ENCODE peak calls at places on chromosomes 13 and 19, in seven cellular contexts. One of them, this sample, is unnamed.

GRCh38 chr19:45994456-45994988 is 745 bp upstream of the CCDC61 start:
- DNase-seq in stimulated activated CD4-positive, alpha-beta T cell treated with anti-CD3 and anti-CD28 coated beads, TNF-alpha, amount 100 ng/mL, for 48 hours: no peak
- DNase-seq in uterus: no peak
- DNase-seq in cardiac fibroblast: no peak
- DNase-seq in stromal cell of bone marrow: no peak
- DNase-seq in T-helper 9 cell: no peak
- DNase-seq in activated naive CD8-positive, alpha-beta T cell treated with anti-CD3 and anti-CD28 coated beads, Interleukin-2, amount 50 U/mL, for 24 hours: no peak
- DNase-seq in this sample: no peak

GRCh38 chr13:97976551-97977375 is 23.3 kb downstream of the IPO5 start:
- DNase-seq in stimulated activated CD4-positive, alpha-beta T cell treated with anti-CD3 and anti-CD28 coated beads, TNF-alpha, amount 100 ng/mL, for 48 hours: no peak
- DNase-seq in uterus: no peak
- DNase-seq in cardiac fibroblast: no peak
- DNase-seq in stromal cell of bone marrow: no peak
- DNase-seq in T-helper 9 cell: peak; percentile 86
- DNase-seq in activated naive CD8-positive, alpha-beta T cell treated with anti-CD3 and anti-CD28 coated beads, Interleukin-2, amount 50 U/mL, for 24 hours: peak; percentile 26
- DNase-seq in this sample: no peak

GRCh38 chr13:75153834-75154233 is 328.1 kb downstream of the TBC1D4 start:
- DNase-seq in stimulated activated CD4-positive, alpha-beta T cell treated with anti-CD3 and anti-CD28 coated beads, TNF-alpha, amount 100 ng/mL, for 48 hours: no peak
- DNase-seq in uterus: no peak
- DNase-seq in cardiac fibroblast: peak; percentile 70
- DNase-seq in stromal cell of bone marrow: peak; percentile 71
- DNase-seq in T-helper 9 cell: no peak
- DNase-seq in activated naive CD8-positive, alpha-beta T cell treated with anti-CD3 and anti-CD28 coated beads, Interleukin-2, amount 50 U/mL, for 24 hours: no peak
- DNase-seq in this sample: no peak

GRCh38 chr19:32168111-32168510 is 177.3 kb upstream of the ZNF507 start:
- DNase-seq in stimulated activated CD4-positive, alpha-beta T cell treated with anti-CD3 and anti-CD28 coated beads, TNF-alpha, amount 100 ng/mL, for 48 hours: no peak
- DNase-seq in uterus: no peak
- DNase-seq in cardiac fibroblast: no peak
- DNase-seq in stromal cell of bone marrow: no peak
- DNase-seq in T-helper 9 cell: no peak
- DNase-seq in activated naive CD8-positive, alpha-beta T cell treated with anti-CD3 and anti-CD28 coated beads, Interleukin-2, amount 50 U/mL, for 24 hours: no peak
- DNase-seq in this sample: no peak

GRCh38 chr19:46753420-46754155 is 7.3 kb upstream of the STRN4 start:
- DNase-seq in stimulated activated CD4-positive, alpha-beta T cell treated with anti-CD3 and anti-CD28 coated beads, TNF-alpha, amount 100 ng/mL, for 48 hours: peak; percentile 60
- DNase-seq in uterus: peak; percentile 67
- DNase-seq in cardiac fibroblast: no peak
- DNase-seq in stromal cell of bone marrow: no peak
- DNase-seq in T-helper 9 cell: peak; percentile 59
- DNase-seq in activated naive CD8-positive, alpha-beta T cell treated with anti-CD3 and anti-CD28 coated beads, Interleukin-2, amount 50 U/mL, for 24 hours: peak; percentile 69
- DNase-seq in this sample: peak; percentile 62

GRCh38 chr19:46840157-46840942 is 10.3 kb downstream of the AP2S1 start:
- DNase-seq in stimulated activated CD4-positive, alpha-beta T cell treated with anti-CD3 and anti-CD28 coated beads, TNF-alpha, amount 100 ng/mL, for 48 hours: no peak
- DNase-seq in uterus: peak; percentile 59
- DNase-seq in cardiac fibroblast: peak; percentile 77
- DNase-seq in stromal cell of bone marrow: no peak
- DNase-seq in T-helper 9 cell: peak; percentile 44
- DNase-seq in activated naive CD8-positive, alpha-beta T cell treated with anti-CD3 and anti-CD28 coated beads, Interleukin-2, amount 50 U/mL, for 24 hours: peak; percentile 50
- DNase-seq in this sample: peak; percentile 67

GRCh38 chr19:1379961-1380489 is 3.7 kb upstream of the NDUFS7 start:
- DNase-seq in stimulated activated CD4-positive, alpha-beta T cell treated with anti-CD3 and anti-CD28 coated beads, TNF-alpha, amount 100 ng/mL, for 48 hours: no peak
- DNase-seq in uterus: no peak
- DNase-seq in cardiac fibroblast: no peak
- DNase-seq in stromal cell of bone marrow: no peak
- DNase-seq in T-helper 9 cell: no peak
- DNase-seq in activated naive CD8-positive, alpha-beta T cell treated with anti-CD3 and anti-CD28 coated beads, Interleukin-2, amount 50 U/mL, for 24 hours: no peak
- DNase-seq in this sample: no peak

GRCh38 chr19:33557720-33558119 is 36.1 kb upstream of the PEPD start:
- DNase-seq in stimulated activated CD4-positive, alpha-beta T cell treated with anti-CD3 and anti-CD28 coated beads, TNF-alpha, amount 100 ng/mL, for 48 hours: no peak
- DNase-seq in uterus: no peak
- DNase-seq in cardiac fibroblast: no peak
- DNase-seq in stromal cell of bone marrow: no peak
- DNase-seq in T-helper 9 cell: no peak
- DNase-seq in activated naive CD8-positive, alpha-beta T cell treated with anti-CD3 and anti-CD28 coated beads, Interleukin-2, amount 50 U/mL, for 24 hours: no peak
- DNase-seq in this sample: no peak

GRCh38 chr19:408441-409005 is 424 bp downstream of the C2CD4C start:
- DNase-seq in stimulated activated CD4-positive, alpha-beta T cell treated with anti-CD3 and anti-CD28 coated beads, TNF-alpha, amount 100 ng/mL, for 48 hours: no peak
- DNase-seq in uterus: no peak
- DNase-seq in cardiac fibroblast: no peak
- DNase-seq in stromal cell of bone marrow: no peak
- DNase-seq in T-helper 9 cell: no peak
- DNase-seq in activated naive CD8-positive, alpha-beta T cell treated with anti-CD3 and anti-CD28 coated beads, Interleukin-2, amount 50 U/mL, for 24 hours: no peak
- DNase-seq in this sample: no peak

GRCh38 chr13:114286808-114287207 is 5.4 kb downstream of the UPF3A start:
- DNase-seq in stimulated activated CD4-positive, alpha-beta T cell treated with anti-CD3 and anti-CD28 coated beads, TNF-alpha, amount 100 ng/mL, for 48 hours: no peak
- DNase-seq in uterus: no peak
- DNase-seq in cardiac fibroblast: no peak
- DNase-seq in stromal cell of bone marrow: peak; percentile 57
- DNase-seq in T-helper 9 cell: no peak
- DNase-seq in activated naive CD8-positive, alpha-beta T cell treated with anti-CD3 and anti-CD28 coated beads, Interleukin-2, amount 50 U/mL, for 24 hours: no peak
- DNase-seq in this sample: no peak

GRCh38 chr13:90627813-90628212 is 719.7 kb upstream of the MIR17HG start:
- DNase-seq in stimulated activated CD4-positive, alpha-beta T cell treated with anti-CD3 and anti-CD28 coated beads, TNF-alpha, amount 100 ng/mL, for 48 hours: no peak
- DNase-seq in uterus: no peak
- DNase-seq in cardiac fibroblast: no peak
- DNase-seq in stromal cell of bone marrow: no peak
- DNase-seq in T-helper 9 cell: no peak
- DNase-seq in activated naive CD8-positive, alpha-beta T cell treated with anti-CD3 and anti-CD28 coated beads, Interleukin-2, amount 50 U/mL, for 24 hours: no peak
- DNase-seq in this sample: no peak

GRCh38 chr13:113591750-113592149 is 7.2 kb downstream of the TFDP1 start:
- DNase-seq in stimulated activated CD4-positive, alpha-beta T cell treated with anti-CD3 and anti-CD28 coated beads, TNF-alpha, amount 100 ng/mL, for 48 hours: no peak
- DNase-seq in uterus: no peak
- DNase-seq in cardiac fibroblast: no peak
- DNase-seq in stromal cell of bone marrow: no peak
- DNase-seq in T-helper 9 cell: no peak
- DNase-seq in activated naive CD8-positive, alpha-beta T cell treated with anti-CD3 and anti-CD28 coated beads, Interleukin-2, amount 50 U/mL, for 24 hours: no peak
- DNase-seq in this sample: no peak

GRCh38 chr13:108974686-108975085 is 345.3 kb downstream of the MYO16 start:
- DNase-seq in stimulated activated CD4-positive, alpha-beta T cell treated with anti-CD3 and anti-CD28 coated beads, TNF-alpha, amount 100 ng/mL, for 48 hours: no peak
- DNase-seq in uterus: no peak
- DNase-seq in cardiac fibroblast: no peak
- DNase-seq in stromal cell of bone marrow: no peak
- DNase-seq in T-helper 9 cell: no peak
- DNase-seq in activated naive CD8-positive, alpha-beta T cell treated with anti-CD3 and anti-CD28 coated beads, Interleukin-2, amount 50 U/mL, for 24 hours: no peak
- DNase-seq in this sample: no peak

GRCh38 chr19:18251587-18252369 is 22.5 kb downstream of the IQCN start:
- DNase-seq in stimulated activated CD4-positive, alpha-beta T cell treated with anti-CD3 and anti-CD28 coated beads, TNF-alpha, amount 100 ng/mL, for 48 hours: peak; percentile 70
- DNase-seq in uterus: peak; percentile 75
- DNase-seq in cardiac fibroblast: peak; percentile 72
- DNase-seq in stromal cell of bone marrow: peak; percentile 32
- DNase-seq in T-helper 9 cell: peak; percentile 80
- DNase-seq in activated naive CD8-positive, alpha-beta T cell treated with anti-CD3 and anti-CD28 coated beads, Interleukin-2, amount 50 U/mL, for 24 hours: peak; percentile 85
- DNase-seq in this sample: peak; percentile 59

GRCh38 chr13:48506092-48506701 is 26.7 kb downstream of the RCBTB2 start:
- DNase-seq in stimulated activated CD4-positive, alpha-beta T cell treated with anti-CD3 and anti-CD28 coated beads, TNF-alpha, amount 100 ng/mL, for 48 hours: no peak
- DNase-seq in uterus: no peak
- DNase-seq in cardiac fibroblast: no peak
- DNase-seq in stromal cell of bone marrow: no peak
- DNase-seq in T-helper 9 cell: no peak
- DNase-seq in activated naive CD8-positive, alpha-beta T cell treated with anti-CD3 and anti-CD28 coated beads, Interleukin-2, amount 50 U/mL, for 24 hours: no peak
- DNase-seq in this sample: no peak

GRCh38 chr13:42602910-42603309 is 29.0 kb downstream of the TNFSF11 start:
- DNase-seq in stimulated activated CD4-positive, alpha-beta T cell treated with anti-CD3 and anti-CD28 coated beads, TNF-alpha, amount 100 ng/mL, for 48 hours: no peak
- DNase-seq in uterus: no peak
- DNase-seq in cardiac fibroblast: peak; percentile 10
- DNase-seq in stromal cell of bone marrow: no peak
- DNase-seq in T-helper 9 cell: no peak
- DNase-seq in activated naive CD8-positive, alpha-beta T cell treated with anti-CD3 and anti-CD28 coated beads, Interleukin-2, amount 50 U/mL, for 24 hours: no peak
- DNase-seq in this sample: no peak

GRCh38 chr13:57632276-57633140 is 964 bp downstream of the PCDH17 start:
- DNase-seq in stimulated activated CD4-positive, alpha-beta T cell treated with anti-CD3 and anti-CD28 coated beads, TNF-alpha, amount 100 ng/mL, for 48 hours: no peak
- DNase-seq in uterus: no peak
- DNase-seq in cardiac fibroblast: peak; percentile 1
- DNase-seq in stromal cell of bone marrow: no peak
- DNase-seq in T-helper 9 cell: no peak
- DNase-seq in activated naive CD8-positive, alpha-beta T cell treated with anti-CD3 and anti-CD28 coated beads, Interleukin-2, amount 50 U/mL, for 24 hours: peak; percentile 2
- DNase-seq in this sample: peak; percentile 10

GRCh38 chr13:21344662-21345176 is 114.4 kb downstream of the ZDHHC20 start:
- DNase-seq in stimulated activated CD4-positive, alpha-beta T cell treated with anti-CD3 and anti-CD28 coated beads, TNF-alpha, amount 100 ng/mL, for 48 hours: peak; percentile 8
- DNase-seq in uterus: no peak
- DNase-seq in cardiac fibroblast: no peak
- DNase-seq in stromal cell of bone marrow: no peak
- DNase-seq in T-helper 9 cell: peak; percentile 6
- DNase-seq in activated naive CD8-positive, alpha-beta T cell treated with anti-CD3 and anti-CD28 coated beads, Interleukin-2, amount 50 U/mL, for 24 hours: peak; percentile 29
- DNase-seq in this sample: no peak

GRCh38 chr13:111948281-111948680 is 118.7 kb upstream of the SOX1 start:
- DNase-seq in stimulated activated CD4-positive, alpha-beta T cell treated with anti-CD3 and anti-CD28 coated beads, TNF-alpha, amount 100 ng/mL, for 48 hours: no peak
- DNase-seq in uterus: no peak
- DNase-seq in cardiac fibroblast: no peak
- DNase-seq in stromal cell of bone marrow: no peak
- DNase-seq in T-helper 9 cell: no peak
- DNase-seq in activated naive CD8-positive, alpha-beta T cell treated with anti-CD3 and anti-CD28 coated beads, Interleukin-2, amount 50 U/mL, for 24 hours: no peak
- DNase-seq in this sample: peak; percentile 7

GRCh38 chr19:4597278-4597974 is 37.9 kb upstream of the SEMA6B start:
- DNase-seq in stimulated activated CD4-positive, alpha-beta T cell treated with anti-CD3 and anti-CD28 coated beads, TNF-alpha, amount 100 ng/mL, for 48 hours: no peak
- DNase-seq in uterus: no peak
- DNase-seq in cardiac fibroblast: no peak
- DNase-seq in stromal cell of bone marrow: no peak
- DNase-seq in T-helper 9 cell: no peak
- DNase-seq in activated naive CD8-positive, alpha-beta T cell treated with anti-CD3 and anti-CD28 coated beads, Interleukin-2, amount 50 U/mL, for 24 hours: no peak
- DNase-seq in this sample: no peak

GRCh38 chr13:99657848-99658265 is 156.6 kb downstream of the TM9SF2 start:
- DNase-seq in stimulated activated CD4-positive, alpha-beta T cell treated with anti-CD3 and anti-CD28 coated beads, TNF-alpha, amount 100 ng/mL, for 48 hours: no peak
- DNase-seq in uterus: peak; percentile 17
- DNase-seq in cardiac fibroblast: peak; percentile 31
- DNase-seq in stromal cell of bone marrow: no peak
- DNase-seq in T-helper 9 cell: peak; percentile 21
- DNase-seq in activated naive CD8-positive, alpha-beta T cell treated with anti-CD3 and anti-CD28 coated beads, Interleukin-2, amount 50 U/mL, for 24 hours: peak; percentile 27
- DNase-seq in this sample: no peak

GRCh38 chr13:46521486-46521885 is 31.5 kb upstream of the LRCH1 start:
- DNase-seq in stimulated activated CD4-positive, alpha-beta T cell treated with anti-CD3 and anti-CD28 coated beads, TNF-alpha, amount 100 ng/mL, for 48 hours: no peak
- DNase-seq in uterus: no peak
- DNase-seq in cardiac fibroblast: no peak
- DNase-seq in stromal cell of bone marrow: no peak
- DNase-seq in T-helper 9 cell: no peak
- DNase-seq in activated naive CD8-positive, alpha-beta T cell treated with anti-CD3 and anti-CD28 coated beads, Interleukin-2, amount 50 U/mL, for 24 hours: no peak
- DNase-seq in this sample: no peak

GRCh38 chr13:113565526-113566226 is 18.9 kb upstream of the TFDP1 start:
- DNase-seq in stimulated activated CD4-positive, alpha-beta T cell treated with anti-CD3 and anti-CD28 coated beads, TNF-alpha, amount 100 ng/mL, for 48 hours: no peak
- DNase-seq in uterus: no peak
- DNase-seq in cardiac fibroblast: no peak
- DNase-seq in stromal cell of bone marrow: no peak
- DNase-seq in T-helper 9 cell: no peak
- DNase-seq in activated naive CD8-positive, alpha-beta T cell treated with anti-CD3 and anti-CD28 coated beads, Interleukin-2, amount 50 U/mL, for 24 hours: no peak
- DNase-seq in this sample: no peak

GRCh38 chr19:45781282-45782161 is 768 bp downstream of the DMPK start:
- DNase-seq in stimulated activated CD4-positive, alpha-beta T cell treated with anti-CD3 and anti-CD28 coated beads, TNF-alpha, amount 100 ng/mL, for 48 hours: no peak
- DNase-seq in uterus: peak; percentile 43
- DNase-seq in cardiac fibroblast: no peak
- DNase-seq in stromal cell of bone marrow: no peak
- DNase-seq in T-helper 9 cell: no peak
- DNase-seq in activated naive CD8-positive, alpha-beta T cell treated with anti-CD3 and anti-CD28 coated beads, Interleukin-2, amount 50 U/mL, for 24 hours: no peak
- DNase-seq in this sample: peak; percentile 41

GRCh38 chr19:1408300-1409203 is 1.2 kb downstream of the DAZAP1 start:
- DNase-seq in stimulated activated CD4-positive, alpha-beta T cell treated with anti-CD3 and anti-CD28 coated beads, TNF-alpha, amount 100 ng/mL, for 48 hours: peak; percentile 40
- DNase-seq in uterus: no peak
- DNase-seq in cardiac fibroblast: peak; percentile 65
- DNase-seq in stromal cell of bone marrow: no peak
- DNase-seq in T-helper 9 cell: peak; percentile 42
- DNase-seq in activated naive CD8-positive, alpha-beta T cell treated with anti-CD3 and anti-CD28 coated beads, Interleukin-2, amount 50 U/mL, for 24 hours: peak; percentile 63
- DNase-seq in this sample: no peak

GRCh38 chr19:48244289-48244688 is 11.4 kb downstream of the CARD8 start:
- DNase-seq in stimulated activated CD4-positive, alpha-beta T cell treated with anti-CD3 and anti-CD28 coated beads, TNF-alpha, amount 100 ng/mL, for 48 hours: peak; percentile 20
- DNase-seq in uterus: no peak
- DNase-seq in cardiac fibroblast: peak; percentile 28
- DNase-seq in stromal cell of bone marrow: no peak
- DNase-seq in T-helper 9 cell: peak; percentile 14
- DNase-seq in activated naive CD8-positive, alpha-beta T cell treated with anti-CD3 and anti-CD28 coated beads, Interleukin-2, amount 50 U/mL, for 24 hours: peak; percentile 41
- DNase-seq in this sample: no peak

GRCh38 chr19:10898633-10899032 is 27.3 kb downstream of the CARM1 start:
- DNase-seq in stimulated activated CD4-positive, alpha-beta T cell treated with anti-CD3 and anti-CD28 coated beads, TNF-alpha, amount 100 ng/mL, for 48 hours: no peak
- DNase-seq in uterus: no peak
- DNase-seq in cardiac fibroblast: no peak
- DNase-seq in stromal cell of bone marrow: no peak
- DNase-seq in T-helper 9 cell: no peak
- DNase-seq in activated naive CD8-positive, alpha-beta T cell treated with anti-CD3 and anti-CD28 coated beads, Interleukin-2, amount 50 U/mL, for 24 hours: no peak
- DNase-seq in this sample: no peak